ENCODE peak calls at places on chromosome 1, in eight cellular contexts. R is coronary artery, A is caudate nucleus, P is left ventricle myocardium inferior, H is mesenchymal stem cell, B is thoracic aorta, Y is A549, F is tibial nerve. M is an unnamed sample.

GRCh38 chr1:203271962-203272632 is 33.2 kb upstream of the BTG2 start:
- DNase-seq in R (peak; percentile 76), A (no peak), P (no peak), H (no peak), B (no peak), Y (no peak), F (no peak), M (no peak)

GRCh38 chr1:20974069-20974468 is 187.0 kb upstream of the HP1BP3 start:
- DNase-seq in R (no peak), A (no peak), P (no peak), H (peak; percentile 58), B (no peak), Y (no peak), F (no peak), M (no peak)

GRCh38 chr1:72623299-72623708 is 341.0 kb upstream of the NEGR1 start:
- DNase-seq in R (no peak), A (no peak), P (no peak), H (peak; percentile 45), B (no peak), Y (no peak), F (no peak), M (no peak)

GRCh38 chr1:78755986-78756385 is 106.4 kb downstream of the IFI44 start:
- DNase-seq in R (no peak), A (no peak), P (no peak), H (no peak), B (no peak), Y (no peak), F (no peak), M (no peak)

GRCh38 chr1:23194119-23194984 is 22.9 kb downstream of the HTR1D start:
- DNase-seq in R (no peak), A (no peak), P (no peak), H (peak; percentile 99), B (no peak), Y (peak; percentile 75), F (no peak), M (no peak)

GRCh38 chr1:2821970-2822620 is 20.6 kb upstream of the TTC34 start:
- DNase-seq in R (no peak), A (no peak), P (peak; percentile 48), H (no peak), B (no peak), Y (peak; percentile 38), F (no peak), M (no peak)

GRCh38 chr1:165481820-165482532 is 37.0 kb upstream of the RXRG start:
- DNase-seq in R (no peak), A (no peak), P (peak; percentile 23), H (peak; percentile 89), B (peak; percentile 7), Y (peak; percentile 47), F (no peak), M (no peak)

GRCh38 chr1:15251807-15252546 is 5.0 kb downstream of the FHAD1 start:
- DNase-seq in R (no peak), A (no peak), P (no peak), H (no peak), B (no peak), Y (no peak), F (no peak), M (no peak)

GRCh38 chr1:226104671-226105121 is 42.2 kb downstream of the H3-3A start:
- DNase-seq in R (no peak), A (no peak), P (no peak), H (no peak), B (no peak), Y (no peak), F (no peak), M (no peak)

GRCh38 chr1:224503161-224504118 is 68.8 kb upstream of the WDR26 start:
- DNase-seq in R (peak; percentile 92), A (peak; percentile 43), P (peak; percentile 94), H (peak; percentile 90), B (peak; percentile 78), Y (peak; percentile 59), F (peak; percentile 60), M (peak; percentile 92)

GRCh38 chr1:223189903-223190724 is 47.1 kb upstream of the TLR5 start:
- DNase-seq in R (no peak), A (no peak), P (no peak), H (no peak), B (no peak), Y (peak; percentile 13), F (no peak), M (no peak)

GRCh38 chr1:48547521-48547920 is 75.5 kb upstream of the SPATA6 start:
- DNase-seq in R (no peak), A (no peak), P (no peak), H (no peak), B (no peak), Y (no peak), F (no peak), M (no peak)

GRCh38 chr1:240928265-240928664 is 316.3 kb upstream of the GREM2 start:
- DNase-seq in R (no peak), A (no peak), P (no peak), H (no peak), B (no peak), Y (no peak), F (no peak), M (no peak)
- H3K27ac ChIP-seq in R (no peak overlapping the region), A (no peak overlapping the region), P (no peak overlapping the region), H (no peak overlapping the region), B (no peak overlapping the region), Y (no peak overlapping the region), F (no peak overlapping the region), M (no peak overlapping the region)

GRCh38 chr1:32330558-32331127 is 5.4 kb downstream of the MARCKSL1 start:
- DNase-seq in R (no peak), A (no peak), P (no peak), H (no peak), B (no peak), Y (no peak), F (no peak), M (no peak)

GRCh38 chr1:32327204-32327603 is 8.8 kb downstream of the MARCKSL1 start:
- DNase-seq in R (no peak), A (no peak), P (no peak), H (no peak), B (no peak), Y (no peak), F (no peak), M (no peak)

GRCh38 chr1:32331549-32331948 is 4.5 kb downstream of the MARCKSL1 start:
- DNase-seq in R (no peak), A (no peak), P (no peak), H (no peak), B (no peak), Y (no peak), F (no peak), M (no peak)

GRCh38 chr1:32332290-32333079 is 3.5 kb downstream of the MARCKSL1 start:
- DNase-seq in R (no peak), A (no peak), P (no peak), H (no peak), B (no peak), Y (no peak), F (no peak), M (no peak)

DNA sequence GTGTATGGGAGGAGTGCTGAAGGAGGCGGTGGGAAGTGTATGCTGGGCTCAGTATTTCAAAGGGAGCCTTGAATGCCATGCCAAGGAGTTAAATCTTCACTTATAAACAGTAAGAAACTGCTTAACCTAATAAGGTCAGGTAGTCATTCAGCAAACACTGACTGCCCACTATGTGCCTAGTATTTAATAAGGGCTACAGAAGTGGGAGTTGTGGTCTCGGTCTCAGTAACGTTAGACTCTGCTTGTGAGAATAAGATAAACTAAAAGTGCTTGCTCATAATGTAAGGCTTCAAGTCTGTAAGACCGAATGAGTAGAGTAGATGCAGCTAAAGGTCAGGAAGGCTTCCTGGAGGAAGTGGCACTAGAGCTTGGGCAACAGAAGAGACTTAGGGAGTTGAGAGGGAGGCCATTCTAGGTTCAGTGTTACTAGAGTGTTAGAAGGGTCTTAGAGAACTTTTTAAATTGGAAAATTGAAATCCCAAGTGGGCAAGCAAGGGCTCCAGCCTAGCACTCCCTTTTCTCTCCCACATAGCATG is 6.0 kb downstream of the MARCKSL1 start:
- DNase-seq in R (no peak), A (no peak), P (no peak), H (no peak), B (no peak), Y (no peak), F (no peak), M (no peak)
- H3K27ac ChIP-seq in R (no peak overlapping the region), A (no peak overlapping the region), P (no peak overlapping the region), H (no peak overlapping the region), B (no peak overlapping the region), Y (no peak overlapping the region), F (no peak overlapping the region), M (no peak overlapping the region)

GRCh38 chr1:170530972-170531757 is 801 bp upstream of the GORAB start:
- DNase-seq in R (no peak), A (no peak), P (no peak), H (no peak), B (no peak), Y (no peak), F (no peak), M (peak; percentile 66)

GRCh38 chr1:170535418-170535817 is 3.5 kb downstream of the GORAB start:
- DNase-seq in R (no peak), A (no peak), P (no peak), H (no peak), B (no peak), Y (no peak), F (no peak), M (no peak)

GRCh38 chr1:170533331-170533730 is 1.4 kb downstream of the GORAB start:
- DNase-seq in R (no peak), A (no peak), P (no peak), H (peak; percentile 54), B (no peak), Y (no peak), F (no peak), M (no peak)

GRCh38 chr1:170534626-170535147 is 2.7 kb downstream of the GORAB start:
- DNase-seq in R (no peak), A (no peak), P (no peak), H (no peak), B (no peak), Y (no peak), F (no peak), M (no peak)

DNA sequence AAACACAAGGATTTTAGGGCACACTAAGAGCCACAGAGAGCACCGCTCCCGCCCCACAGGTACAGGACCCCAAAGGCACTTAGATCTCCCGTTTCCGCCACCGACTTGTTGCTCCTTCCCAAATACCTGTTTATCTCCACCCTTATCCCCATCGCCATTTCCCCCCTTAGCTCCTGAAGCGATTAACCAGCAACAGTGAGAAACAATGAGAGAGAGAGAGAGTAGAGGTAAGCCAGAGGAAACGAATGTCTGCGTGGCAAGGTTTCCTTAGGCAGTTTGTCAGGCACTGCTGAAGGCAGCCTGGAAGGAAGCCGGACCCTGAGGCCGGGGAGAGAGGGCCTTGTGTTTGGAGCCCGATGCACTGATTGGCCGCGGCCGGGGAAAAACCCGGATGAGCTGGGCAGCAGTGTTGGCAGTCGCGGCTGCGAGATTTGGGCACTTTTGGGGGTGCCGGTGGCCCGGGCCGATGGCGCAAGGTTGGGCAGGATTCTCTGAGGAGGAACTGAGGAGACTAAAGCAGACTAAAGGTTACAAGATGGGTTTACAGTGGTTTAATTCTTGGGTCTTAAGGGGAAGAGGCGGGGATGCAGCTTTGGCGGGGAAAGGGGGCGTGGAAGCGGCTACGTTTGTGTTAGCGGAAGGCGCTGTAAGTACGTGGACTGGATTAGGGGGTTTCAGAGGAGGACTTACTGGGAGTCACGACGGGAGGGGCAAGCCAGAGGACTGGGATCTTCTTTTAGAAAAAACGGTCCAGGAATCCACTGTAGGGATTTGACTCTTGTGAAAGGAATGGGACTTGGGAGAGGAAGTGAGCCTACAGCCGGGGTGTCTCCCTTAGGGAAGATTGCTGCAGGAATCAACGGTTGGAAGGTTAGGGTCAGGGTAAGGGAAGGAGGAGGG is at the start of gene GORAB:
- DNase-seq in R (peak; percentile 94), A (peak; percentile 81), P (peak; percentile 92), H (peak; percentile 97), B (peak; percentile 74), Y (peak; percentile 94), F (peak; percentile 83), M (peak; percentile 74)
- H3K27ac ChIP-seq in R (peak within 1 kb of the TSS; percentile 85), A (peak within 1 kb of the TSS; percentile 87), P (peak within 1 kb of the TSS; percentile 92), H (peak within 1 kb of the TSS; percentile 94), B (peak within 1 kb of the TSS; percentile 94), Y (peak within 1 kb of the TSS; percentile 86), F (peak within 1 kb of the TSS; percentile 91), M (peak within 1 kb of the TSS; percentile 90)

GRCh38 chr1:162141273-162142023 is 72.0 kb downstream of the NOS1AP start:
- DNase-seq in R (no peak), A (no peak), P (no peak), H (peak; percentile 43), B (no peak), Y (no peak), F (no peak), M (no peak)
- H3K27ac ChIP-seq in R (no peak overlapping the region), A (no peak overlapping the region), P (no peak overlapping the region), H (no peak overlapping the region), B (no peak overlapping the region), Y (no peak overlapping the region), F (no peak overlapping the region), M (no peak overlapping the region)

M was measured in ascending aorta.